ENCODE peak calls at places on chromosome 22, in seven cellular contexts. E, L, T, P, M, R and U are unnamed samples.

GRCh38 chr22:27240298-27240885 is 561.2 kb downstream of the MN1 start:
- DNase-seq in L (no peak), T (no peak), R (no peak), P (no peak), M (no peak), E (no peak), U (no peak)

GRCh38 chr22:29305836-29306174 is 645 bp upstream of the GAS2L1 start:
- DNase-seq in E (no peak), M (no peak), L (no peak), T (no peak), R (no peak), P (no peak), U (no peak)

GRCh38 chr22:39462443-39463147 is 5.8 kb downstream of the MGAT3 start:
- DNase-seq in R (peak), E (no peak), M (no peak), L (no peak), T (peak), P (no peak), U (no peak)

GRCh38 chr22:44932493-44932892 is 77.3 kb downstream of the PHF21B start:
- DNase-seq in P (no peak), T (peak), R (no peak), E (no peak), M (no peak), L (no peak), U (no peak)

GRCh38 chr22:17931400-17931825 is 92.9 kb downstream of the MICAL3 start:
- DNase-seq in L (no peak), R (peak), P (no peak), E (no peak), M (no peak), T (no peak), U (peak)

GRCh38 chr22:44933829-44934735 is 75.7 kb downstream of the PHF21B start:
- DNase-seq in L (no peak), M (no peak), T (peak), P (no peak), E (no peak), R (no peak), U (no peak)

GRCh38 chr22:35154937-35155387 is 89.0 kb downstream of the ISX start:
- DNase-seq in P (peak), M (no peak), L (no peak), T (no peak), R (peak), E (peak), U (peak)

GRCh38 chr22:20114506-20115475 is 1.1 kb upstream of the RANBP1 start:
- DNase-seq in L (no peak), P (no peak), R (no peak), E (no peak), M (no peak), T (peak), U (no peak)

GRCh38 chr22:44387486-44387885 is 74.7 kb upstream of the SHISAL1 start:
- DNase-seq in M (no peak), L (no peak), E (no peak), R (no peak), P (no peak), T (no peak), U (no peak)

GRCh38 chr22:19871845-19872778 is 17.4 kb upstream of the GNB1L start:
- DNase-seq in M (no peak), E (no peak), L (no peak), T (peak), R (no peak), P (no peak), U (peak)

GRCh38 chr22:34160117-34160758 is 240.0 kb upstream of the LARGE1 start:
- DNase-seq in P (no peak), R (no peak), M (no peak), E (no peak), L (no peak), T (no peak), U (no peak)

GRCh38 chr22:40436460-40437431 is 66.4 kb downstream of the SGSM3 start:
- DNase-seq in T (no peak), E (peak), P (peak), R (peak), M (no peak), L (peak), U (peak)

GRCh38 chr22:29004647-29005371 is 56.8 kb downstream of the C22orf31 start:
- DNase-seq in P (peak), E (no peak), M (no peak), T (peak), L (no peak), R (peak), U (peak)

GRCh38 chr22:19871023-19871844 is 16.6 kb upstream of the GNB1L start:
- DNase-seq in R (no peak), E (no peak), P (no peak), T (peak), L (no peak), M (no peak), U (peak)

GRCh38 chr22:31085493-31085824 is 4.3 kb downstream of the SMTN start:
- DNase-seq in E (no peak), P (no peak), T (no peak), L (no peak), R (no peak), M (no peak), U (no peak)

GRCh38 chr22:23305922-23306374 is 125.6 kb downstream of the BCR start:
- DNase-seq in E (no peak), T (peak), R (peak), L (no peak), P (no peak), M (no peak), U (peak)

GRCh38 chr22:18033204-18033998 is 9.0 kb upstream of the MICAL3 start:
- DNase-seq in M (no peak), R (no peak), L (no peak), P (no peak), E (no peak), T (no peak), U (no peak)

GRCh38 chr22:42645938-42646568 is 3.1 kb downstream of the CYB5R3 start:
- DNase-seq in M (no peak), L (no peak), E (no peak), T (no peak), P (no peak), R (no peak), U (peak)

GRCh38 chr22:49946612-49947295 is 13.8 kb upstream of the PIM3 start:
- DNase-seq in L (no peak), M (no peak), E (no peak), P (no peak), R (no peak), T (no peak), U (no peak)
- H3K27ac ChIP-seq in L (peak), M (no peak), E (peak), P (no peak), R (no peak), T (no peak), U (no peak)

GRCh38 chr22:49064836-49065235 is 762.8 kb downstream of the BRD1 start:
- DNase-seq in L (no peak), P (no peak), E (no peak), M (no peak), T (no peak), R (no peak), U (no peak)

GRCh38 chr22:49063040-49063329 is 764.7 kb downstream of the BRD1 start:
- DNase-seq in P (no peak), E (no peak), L (no peak), M (no peak), T (no peak), R (no peak), U (no peak)

GRCh38 chr22:49057910-49058309 is 769.8 kb downstream of the BRD1 start:
- DNase-seq in M (no peak), T (no peak), E (no peak), R (no peak), L (no peak), P (no peak), U (no peak)

GRCh38 chr22:49066619-49067018 is 761.1 kb downstream of the BRD1 start:
- DNase-seq in P (no peak), T (no peak), E (no peak), L (no peak), R (no peak), M (no peak), U (no peak)

DNA sequence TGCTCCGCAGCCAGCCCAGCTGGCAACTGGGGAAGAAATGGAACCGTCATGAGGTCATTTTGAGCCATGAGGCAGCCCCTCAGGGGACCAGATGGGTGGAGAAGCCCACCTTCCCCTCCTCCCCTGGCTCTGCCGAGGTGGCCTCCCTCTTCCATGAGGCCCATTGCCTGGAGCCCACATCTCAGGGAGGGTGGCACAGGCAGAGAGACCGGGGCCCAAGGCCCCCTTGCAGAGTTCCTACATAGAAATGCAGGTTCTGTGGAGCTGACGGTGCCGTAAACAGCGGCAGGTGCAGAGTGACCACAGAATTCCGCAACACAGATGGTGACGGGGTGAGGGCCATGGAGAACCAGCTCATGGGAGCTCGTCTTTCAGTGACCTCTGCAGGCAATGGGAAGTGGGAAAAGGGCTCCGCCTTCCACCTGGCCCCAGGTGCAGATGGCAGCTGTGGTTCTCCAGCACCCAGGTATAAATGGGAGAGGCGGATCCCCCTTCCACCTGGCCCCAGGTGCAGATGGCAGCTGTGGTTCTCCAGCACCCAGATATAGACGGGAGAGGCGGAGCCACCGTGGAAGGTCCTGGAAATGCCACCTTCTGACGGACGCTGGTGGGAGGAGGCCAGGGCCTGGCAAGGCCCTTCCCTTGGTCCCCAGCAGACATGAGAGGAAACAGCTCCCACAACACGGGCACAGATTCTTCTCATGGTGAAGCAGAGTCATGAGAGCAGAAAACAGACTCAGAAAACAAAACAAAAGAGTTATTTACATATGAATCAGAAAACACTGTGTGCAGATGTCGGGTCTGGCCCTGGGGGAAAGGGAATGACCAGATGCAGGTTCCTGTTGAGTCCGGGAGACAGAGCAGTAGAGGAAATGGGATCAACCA is 765.3 kb downstream of the BRD1 start:
- DNase-seq in P (no peak), M (no peak), R (no peak), E (no peak), T (no peak), L (no peak), U (no peak)
- H3K27ac ChIP-seq in P (no peak), M (no peak), R (no peak), E (no peak), T (no peak), L (no peak), U (no peak)

DNA sequence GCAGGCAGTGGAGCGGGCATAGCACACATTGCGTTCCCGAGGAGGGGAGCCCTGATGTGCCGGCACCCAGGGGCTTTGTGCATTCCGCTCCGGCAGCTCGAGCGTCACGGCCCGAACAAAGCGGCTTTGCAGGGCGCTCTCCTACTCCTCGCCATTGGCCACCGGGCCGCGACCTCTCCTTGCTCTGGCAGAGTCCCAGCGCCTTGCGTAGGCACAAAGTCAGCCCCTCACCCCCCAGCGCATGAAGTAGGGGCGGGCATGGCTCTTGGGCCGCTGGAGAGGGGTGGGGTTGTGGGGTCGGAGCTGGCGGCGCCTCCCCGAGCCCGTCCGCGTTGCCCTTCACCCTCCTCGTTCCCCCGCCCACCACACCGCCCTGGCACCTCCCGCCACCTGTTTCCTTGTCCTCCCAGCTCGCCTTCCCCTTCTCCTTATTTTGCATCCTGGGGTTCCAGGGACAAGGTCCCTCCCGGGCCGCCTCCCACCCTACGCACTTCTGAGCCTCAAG is 781 bp upstream of the PPARA start:
- DNase-seq in T (peak), R (no peak), P (peak), E (no peak), M (no peak), L (peak), U (peak)
- H3K27ac ChIP-seq in T (peak), R (no peak), P (no peak), E (peak), M (peak), L (peak), U (peak)

GRCh38 chr22:24543068-24543675 is 11.8 kb downstream of the GUCD1 start:
- DNase-seq in R (no peak), T (no peak), L (no peak), P (no peak), M (no peak), E (no peak), U (no peak)
- H3K27ac ChIP-seq in R (no peak), T (peak), L (no peak), P (no peak), M (no peak), E (no peak), U (no peak)

GRCh38 chr22:25165785-25166184 is 33.9 kb upstream of the CRYBB3 start:
- DNase-seq in R (no peak), T (no peak), L (no peak), M (no peak), E (no peak), P (no peak), U (no peak)
- H3K27ac ChIP-seq in R (no peak), T (no peak), L (no peak), M (no peak), E (no peak), P (no peak), U (peak)

GRCh38 chr22:36373258-36373579 is 14.5 kb downstream of the MYH9 start:
- DNase-seq in E (no peak), M (no peak), T (peak), R (no peak), P (no peak), L (no peak), U (peak)
- H3K27ac ChIP-seq in E (no peak), M (peak), T (peak), R (peak), P (peak), L (peak), U (peak)